ENCODE peak calls at places on chromosomes 6 and 20, in six cellular contexts. Q, T, X, F, E and N are unnamed samples.

GRCh38 chr6:162728706-162729105 is 932 bp downstream of the PACRG start:
- DNase-seq in Q (no peak), T (no peak), X (no peak), F (no peak), E (no peak), N (no peak)

GRCh38 chr20:6784767-6785166 is 17.3 kb downstream of the BMP2 start:
- DNase-seq in Q (no peak), T (no peak), X (no peak), F (no peak), E (no peak), N (no peak)

GRCh38 chr20:31841928-31842327 is 3.5 kb downstream of the FOXS1 start:
- DNase-seq in Q (no peak), T (no peak), X (no peak), F (peak; percentile 43), E (no peak), N (no peak)

GRCh38 chr6:150207931-150208570 is 65.2 kb downstream of the PPP1R14C start:
- DNase-seq in Q (no peak), T (no peak), X (no peak), F (peak; percentile 66), E (no peak), N (no peak)

GRCh38 chr20:12434672-12435071 is 517.0 kb downstream of the BTBD3 start:
- DNase-seq in Q (no peak), T (no peak), X (no peak), F (no peak), E (no peak), N (no peak)

GRCh38 chr6:3869632-3870527 is 20.7 kb downstream of the FAM50B start:
- DNase-seq in Q (no peak), T (no peak), X (no peak), F (no peak), E (no peak), N (peak; percentile 34)

GRCh38 chr6:118220429-118221128 is 313.5 kb downstream of the SLC35F1 start:
- DNase-seq in Q (no peak), T (no peak), X (no peak), F (no peak), E (no peak), N (no peak)

GRCh38 chr6:155125916-155126315 is 130.8 kb downstream of the TIAM2 start:
- DNase-seq in Q (no peak), T (no peak), X (no peak), F (no peak), E (no peak), N (no peak)

GRCh38 chr6:148973809-148974208 is 227.0 kb downstream of the UST start:
- DNase-seq in Q (no peak), T (no peak), X (no peak), F (peak; percentile 53), E (no peak), N (no peak)

GRCh38 chr20:37992802-37993538 is 40.3 kb downstream of the TTI1 start:
- DNase-seq in Q (peak; percentile 74), T (peak; percentile 21), X (peak; percentile 86), F (peak; percentile 73), E (no peak), N (peak; percentile 5)

GRCh38 chr6:156280131-156280530 is 497.0 kb upstream of the ARID1B start:
- DNase-seq in Q (no peak), T (no peak), X (no peak), F (no peak), E (no peak), N (no peak)

GRCh38 chr6:12751694-12752304 is 35.2 kb downstream of the PHACTR1 start:
- DNase-seq in Q (peak; percentile 41), T (peak; percentile 10), X (no peak), F (peak; percentile 54), E (no peak), N (peak; percentile 5)

GRCh38 chr6:18350271-18350670 is 36.9 kb upstream of the RNF144B start:
- DNase-seq in Q (no peak), T (no peak), X (no peak), F (no peak), E (no peak), N (no peak)

GRCh38 chr6:74289881-74290280 is 593.9 kb downstream of the CD109 start:
- DNase-seq in Q (no peak), T (no peak), X (no peak), F (peak; percentile 31), E (no peak), N (no peak)

GRCh38 chr20:37643400-37643799 is 50.4 kb upstream of the CTNNBL1 start:
- DNase-seq in Q (no peak), T (no peak), X (no peak), F (no peak), E (no peak), N (no peak)

GRCh38 chr20:9119776-9120175 is 50.9 kb downstream of the PLCB4 start:
- DNase-seq in Q (peak; percentile 81), T (no peak), X (peak; percentile 29), F (no peak), E (no peak), N (no peak)

GRCh38 chr20:57261488-57262243 is 4.8 kb downstream of the BMP7 start:
- DNase-seq in Q (peak; percentile 45), T (no peak), X (no peak), F (no peak), E (no peak), N (no peak)

GRCh38 chr6:144931172-144932035 is 646.3 kb downstream of the UTRN start:
- DNase-seq in Q (no peak), T (peak; percentile 16), X (no peak), F (peak; percentile 37), E (no peak), N (peak; percentile 26)

GRCh38 chr6:112202639-112203341 is 51.6 kb downstream of the LAMA4 start:
- DNase-seq in Q (no peak), T (no peak), X (no peak), F (peak; percentile 45), E (peak; percentile 35), N (no peak)

GRCh38 chr20:35398660-35399144 is 13.1 kb downstream of the UQCC1 start:
- DNase-seq in Q (no peak), T (no peak), X (no peak), F (no peak), E (no peak), N (no peak)

GRCh38 chr6:112085666-112086065 is 1.6 kb downstream of the TUBE1 start:
- DNase-seq in Q (peak; percentile 62), T (no peak), X (no peak), F (no peak), E (no peak), N (no peak)

DNA sequence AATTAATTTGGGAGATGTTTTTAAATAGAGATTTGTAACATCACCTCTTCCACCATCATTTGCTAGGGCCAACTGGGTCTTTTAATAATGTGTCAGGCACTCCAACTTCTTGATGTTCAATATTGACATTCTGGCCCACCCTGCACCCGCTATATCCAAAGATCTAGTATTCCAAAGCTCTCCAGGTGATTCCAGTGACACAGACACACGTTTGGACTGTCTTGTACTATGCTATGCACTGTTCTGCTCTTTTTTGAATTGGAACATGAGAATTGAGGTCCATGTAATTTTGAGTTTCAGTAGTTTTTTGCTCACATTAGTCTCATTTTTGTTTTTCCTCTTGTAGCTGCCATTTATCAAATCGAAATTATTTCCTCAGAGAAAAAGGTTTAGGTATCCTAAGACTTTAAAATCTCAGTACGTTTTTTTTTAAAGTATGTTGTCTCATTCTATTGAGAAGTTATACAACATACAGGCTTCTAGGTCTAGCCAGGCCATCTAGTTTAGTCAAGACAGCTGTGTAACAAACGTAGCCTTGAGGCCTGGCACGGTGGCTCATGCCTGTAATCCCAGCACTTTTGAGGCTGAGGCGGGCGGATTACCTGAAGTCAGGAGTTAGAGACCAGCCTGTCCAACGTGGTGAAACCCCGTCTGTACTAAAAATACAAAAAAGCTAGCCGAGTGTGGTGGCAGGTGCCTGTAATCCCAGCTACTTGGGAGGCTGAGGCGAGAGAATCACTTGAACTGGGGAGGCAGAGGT is 3.1 kb downstream of the BICRAL start:
- DNase-seq in Q (peak; percentile 27), T (no peak), X (peak; percentile 15), F (no peak), E (no peak), N (no peak)
- H3K27ac ChIP-seq in Q (peak overlapping the region; percentile 99), T (peak overlapping the region; percentile 100), X (peak overlapping the region; percentile 95), F (no peak overlapping the region), E (peak overlapping the region; percentile 100), N (peak overlapping the region; percentile 100)

DNA sequence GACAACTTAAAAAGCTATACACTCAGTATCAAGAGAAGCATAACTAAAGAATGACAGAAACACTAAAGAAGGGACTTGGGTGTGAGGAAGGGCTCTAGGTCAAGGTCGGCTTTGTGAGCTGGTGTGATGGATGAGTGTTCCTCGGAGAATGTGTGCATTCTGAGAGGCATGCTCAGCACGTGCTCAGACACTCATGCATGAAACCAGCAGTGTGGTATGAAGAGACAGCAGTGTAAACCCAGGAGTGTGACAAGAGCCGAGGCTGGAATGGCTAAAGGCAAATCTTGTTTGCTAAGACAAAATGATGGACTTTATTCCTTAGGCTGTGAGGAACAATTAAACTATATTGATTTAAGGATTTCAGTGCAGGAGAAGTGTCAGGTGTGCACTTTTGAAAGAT is 107.4 kb upstream of the MAP7 start:
- DNase-seq in Q (no peak), T (no peak), X (no peak), F (peak; percentile 45), E (no peak), N (no peak)
- H3K4me1 ChIP-seq in Q (no peaks in the 10 kb centered on the region), T (no peaks in the 10 kb centered on the region), X (no peaks in the 10 kb centered on the region), F (peaks cover 1% of the 10 kb centered on the region), E (no peaks in the 10 kb centered on the region), N (no peaks in the 10 kb centered on the region)

GRCh38 chr6:166620478-166621113 is 6.5 kb downstream of the RPS6KA2 start:
- DNase-seq in Q (no peak), T (no peak), X (no peak), F (no peak), E (no peak), N (no peak)

GRCh38 chr6:166623318-166623717 is 3.7 kb downstream of the RPS6KA2 start:
- DNase-seq in Q (no peak), T (no peak), X (peak; percentile 56), F (no peak), E (no peak), N (no peak)

GRCh38 chr6:166618866-166619761 is 7.9 kb downstream of the RPS6KA2 start:
- DNase-seq in Q (no peak), T (no peak), X (no peak), F (peak; percentile 91), E (no peak), N (no peak)

GRCh38 chr6:166619912-166620311 is 7.1 kb downstream of the RPS6KA2 start:
- DNase-seq in Q (peak; percentile 64), T (no peak), X (no peak), F (peak; percentile 88), E (no peak), N (no peak)

DNA sequence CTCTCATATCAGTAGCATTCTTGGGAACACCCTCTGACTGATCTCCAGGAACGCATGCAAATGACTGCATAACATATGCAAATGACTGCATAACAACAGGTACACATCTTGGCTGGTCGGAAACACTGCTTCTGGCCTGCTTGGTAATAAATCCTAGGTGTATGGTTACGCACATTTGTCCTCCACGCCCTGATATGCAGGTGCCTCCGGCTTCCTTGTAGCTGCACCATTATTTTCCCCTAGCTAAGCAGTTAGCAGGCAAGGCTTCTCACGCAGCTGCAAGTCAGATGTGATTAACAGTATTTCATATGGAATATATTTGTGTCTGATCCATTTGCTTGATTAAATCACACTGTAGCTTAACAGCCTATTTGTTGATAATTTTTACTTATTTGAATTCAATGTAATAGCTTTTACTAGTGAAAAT is 5.9 kb downstream of the RPS6KA2 start:
- DNase-seq in Q (no peak), T (no peak), X (no peak), F (no peak), E (no peak), N (no peak)
- H3K4me3 ChIP-seq in Q (no peak overlapping the region), T (no peak overlapping the region), X (no peak overlapping the region), F (peak overlapping the region; percentile 25), E (no peak overlapping the region), N (no peak overlapping the region)

DNA sequence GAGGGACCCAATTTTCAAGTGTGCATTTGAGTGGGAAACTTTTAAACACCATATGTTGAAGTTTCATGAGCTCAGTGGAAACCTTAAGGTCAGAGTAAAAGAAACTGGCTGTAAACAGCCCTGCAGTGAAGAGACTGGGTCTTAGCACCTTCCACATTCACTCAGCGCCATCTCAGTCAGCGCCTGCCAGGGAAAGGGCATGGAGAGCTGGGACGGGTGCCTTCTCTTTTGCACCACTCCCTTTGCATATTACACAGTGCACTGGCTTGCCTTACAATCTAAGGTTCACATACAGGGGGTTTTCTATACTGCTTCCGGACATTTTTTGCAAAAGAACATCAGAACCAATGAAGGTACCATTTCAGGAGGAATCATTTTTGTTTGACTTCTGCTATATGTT is 4.5 kb downstream of the TOMM6 start:
- DNase-seq in Q (no peak), T (no peak), X (no peak), F (no peak), E (no peak), N (no peak)
- H3K27ac ChIP-seq in Q (no peak overlapping the region), T (no peak overlapping the region), X (no peak overlapping the region), F (no peak overlapping the region), E (no peak overlapping the region), N (no peak overlapping the region)